ENCODE peak calls at places on chromosome 6, in five cellular contexts. One of them, this sample, is unnamed. For H3K4me1 and H3K36me3, the result is how much of the 10 kb centered on the place peaks cover.

GRCh38 chr6:159941286-159942113 is 27.4 kb upstream of the IGF2R start:
- DNase-seq in lower lobe of right lung: no peak
- DNase-seq in cardiac muscle cell: peak
- DNase-seq in left ventricle myocardium inferior: no peak
- DNase-seq in tibial artery: no peak
- DNase-seq in this sample: peak

GRCh38 chr6:122401104-122401503 is 1.7 kb downstream of the HSF2 start:
- DNase-seq in cardiac muscle cell: no peak
- DNase-seq in lower lobe of right lung: no peak
- DNase-seq in tibial artery: no peak
- DNase-seq in left ventricle myocardium inferior: no peak
- DNase-seq in this sample: no peak

GRCh38 chr6:18503588-18504231 is 116.6 kb downstream of the RNF144B start:
- DNase-seq in tibial artery: peak
- DNase-seq in left ventricle myocardium inferior: peak
- DNase-seq in cardiac muscle cell: peak
- DNase-seq in lower lobe of right lung: no peak
- DNase-seq in this sample: peak

GRCh38 chr6:56348578-56348977 is 101.2 kb upstream of the COL21A1 start:
- DNase-seq in lower lobe of right lung: no peak
- DNase-seq in cardiac muscle cell: no peak
- DNase-seq in left ventricle myocardium inferior: no peak
- DNase-seq in tibial artery: no peak
- DNase-seq in this sample: no peak

GRCh38 chr6:36339156-36339555 is 2.5 kb upstream of the BNIP5 start:
- DNase-seq in cardiac muscle cell: no peak
- DNase-seq in left ventricle myocardium inferior: no peak
- DNase-seq in lower lobe of right lung: no peak
- DNase-seq in tibial artery: no peak
- DNase-seq in this sample: no peak

GRCh38 chr6:139439278-139439813 is 64.9 kb upstream of the CITED2 start:
- DNase-seq in left ventricle myocardium inferior: no peak
- DNase-seq in cardiac muscle cell: no peak
- DNase-seq in lower lobe of right lung: no peak
- DNase-seq in tibial artery: no peak
- DNase-seq in this sample: no peak

GRCh38 chr6:107822154-107823046 is 1.7 kb downstream of the SCML4 start:
- DNase-seq in tibial artery: no peak
- DNase-seq in left ventricle myocardium inferior: no peak
- DNase-seq in lower lobe of right lung: no peak
- DNase-seq in cardiac muscle cell: no peak
- DNase-seq in this sample: no peak

GRCh38 chr6:33008944-33009861 is at the start of gene HLA-DOA:
- DNase-seq in lower lobe of right lung: no peak
- DNase-seq in left ventricle myocardium inferior: no peak
- DNase-seq in tibial artery: no peak
- DNase-seq in cardiac muscle cell: peak
- DNase-seq in this sample: peak

GRCh38 chr6:6556162-6556737 is 32.3 kb upstream of the LY86 start:
- DNase-seq in lower lobe of right lung: no peak
- DNase-seq in left ventricle myocardium inferior: no peak
- DNase-seq in cardiac muscle cell: no peak
- DNase-seq in tibial artery: no peak
- DNase-seq in this sample: no peak

DNA sequence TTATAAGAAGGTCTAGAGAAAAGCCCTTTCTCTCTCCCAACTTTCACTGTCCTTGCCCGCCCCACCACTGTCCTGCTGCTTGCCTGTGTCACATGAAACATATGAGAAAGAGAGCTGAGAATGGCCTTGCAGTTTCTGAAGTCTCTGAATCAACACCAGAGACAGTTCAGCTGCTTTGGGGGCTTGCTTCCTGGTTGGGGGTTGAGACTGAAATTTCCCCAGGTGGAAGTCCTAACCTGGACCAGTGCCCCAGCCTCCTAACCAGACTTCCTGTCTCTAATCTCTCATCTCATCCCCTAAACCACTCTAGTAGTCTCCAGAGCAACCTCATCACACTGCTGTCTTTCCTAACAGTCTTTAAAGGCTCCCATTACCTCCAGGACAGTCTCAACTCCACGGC is 10.7 kb downstream of the TRAM2 start:
- DNase-seq in tibial artery: no peak
- DNase-seq in left ventricle myocardium inferior: no peak
- DNase-seq in lower lobe of right lung: no peak
- DNase-seq in cardiac muscle cell: no peak
- DNase-seq in this sample: no peak
- H3K4me1 ChIP-seq in tibial artery: under half
- H3K4me1 ChIP-seq in left ventricle myocardium inferior: half or more
- H3K4me1 ChIP-seq in lower lobe of right lung: half or more
- H3K4me1 ChIP-seq in cardiac muscle cell: under half
- H3K4me1 ChIP-seq in this sample: under half

GRCh38 chr6:34872332-34872731 is 15.5 kb downstream of the TAF11 start:
- DNase-seq in left ventricle myocardium inferior: no peak
- DNase-seq in lower lobe of right lung: no peak
- DNase-seq in tibial artery: no peak
- DNase-seq in cardiac muscle cell: no peak
- DNase-seq in this sample: no peak

GRCh38 chr6:34876451-34876850 is 11.4 kb downstream of the TAF11 start:
- DNase-seq in cardiac muscle cell: no peak
- DNase-seq in tibial artery: no peak
- DNase-seq in lower lobe of right lung: no peak
- DNase-seq in left ventricle myocardium inferior: no peak
- DNase-seq in this sample: no peak

GRCh38 chr6:34875292-34876213 is 12.3 kb downstream of the TAF11 start:
- DNase-seq in lower lobe of right lung: no peak
- DNase-seq in cardiac muscle cell: no peak
- DNase-seq in tibial artery: no peak
- DNase-seq in left ventricle myocardium inferior: no peak
- DNase-seq in this sample: no peak

GRCh38 chr6:34877259-34877658 is 10.6 kb downstream of the TAF11 start:
- DNase-seq in tibial artery: no peak
- DNase-seq in left ventricle myocardium inferior: no peak
- DNase-seq in lower lobe of right lung: no peak
- DNase-seq in cardiac muscle cell: no peak
- DNase-seq in this sample: no peak

GRCh38 chr6:34877869-34878485 is 9.9 kb downstream of the TAF11 start:
- DNase-seq in left ventricle myocardium inferior: no peak
- DNase-seq in tibial artery: no peak
- DNase-seq in lower lobe of right lung: no peak
- DNase-seq in cardiac muscle cell: no peak
- DNase-seq in this sample: no peak
- H3K36me3 ChIP-seq in left ventricle myocardium inferior: half or more
- H3K36me3 ChIP-seq in tibial artery: half or more
- H3K36me3 ChIP-seq in lower lobe of right lung: half or more
- H3K36me3 ChIP-seq in cardiac muscle cell: under half
- H3K36me3 ChIP-seq in this sample: under half

GRCh38 chr6:20415304-20416062 is 13.8 kb downstream of the E2F3 start:
- DNase-seq in lower lobe of right lung: no peak
- DNase-seq in left ventricle myocardium inferior: no peak
- DNase-seq in tibial artery: no peak
- DNase-seq in cardiac muscle cell: no peak
- DNase-seq in this sample: no peak
- H3K4me1 ChIP-seq in lower lobe of right lung: under half
- H3K4me1 ChIP-seq in left ventricle myocardium inferior: under half
- H3K4me1 ChIP-seq in tibial artery: under half
- H3K4me1 ChIP-seq in cardiac muscle cell: under half
- H3K4me1 ChIP-seq in this sample: under half

DNA sequence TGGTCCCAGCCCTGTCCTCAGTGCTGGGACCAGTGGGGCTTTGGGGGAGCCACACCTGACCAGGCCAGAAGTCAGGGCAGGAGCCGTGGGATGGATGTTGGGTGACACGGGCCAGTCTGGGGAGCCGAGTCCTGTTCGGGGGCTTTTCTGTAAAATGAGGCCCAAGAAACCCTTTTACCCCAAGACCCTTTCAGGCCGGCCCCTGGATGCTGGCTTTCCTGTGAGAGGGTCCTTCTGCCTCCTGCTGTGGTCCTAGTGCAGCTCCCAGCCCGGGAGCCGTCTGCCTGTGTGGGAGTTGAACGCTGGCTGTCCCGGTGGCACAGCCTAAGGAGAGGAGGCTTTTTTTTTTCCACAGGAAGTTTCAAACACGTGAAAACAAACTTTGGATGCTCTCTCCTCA is 123.2 kb downstream of the TMEM242 start:
- DNase-seq in left ventricle myocardium inferior: no peak
- DNase-seq in lower lobe of right lung: no peak
- DNase-seq in tibial artery: no peak
- DNase-seq in cardiac muscle cell: no peak
- DNase-seq in this sample: no peak
- H3K36me3 ChIP-seq in left ventricle myocardium inferior: half or more
- H3K36me3 ChIP-seq in lower lobe of right lung: half or more
- H3K36me3 ChIP-seq in tibial artery: half or more
- H3K36me3 ChIP-seq in cardiac muscle cell: half or more
- H3K36me3 ChIP-seq in this sample: under half

DNA sequence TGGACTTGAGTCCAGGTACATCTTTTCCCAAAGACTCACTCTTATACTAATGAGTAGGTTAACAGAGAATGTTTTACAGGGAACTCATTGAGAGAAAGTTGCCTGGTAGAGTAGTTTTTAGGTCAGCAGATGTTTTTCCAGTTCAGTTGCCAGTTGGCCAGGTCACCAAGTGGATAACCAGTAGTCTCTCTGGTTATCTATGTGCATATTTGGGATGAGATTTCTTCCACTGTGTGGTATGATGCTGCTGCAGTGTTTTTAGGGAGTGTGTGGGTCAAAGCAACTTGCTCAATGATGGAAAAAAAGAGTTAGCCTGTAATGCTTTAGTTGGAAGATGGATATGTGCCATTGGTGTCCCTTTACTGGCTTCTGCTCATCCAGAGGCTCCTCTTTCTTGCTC is 32.4 kb upstream of the LAMA4 start:
- DNase-seq in left ventricle myocardium inferior: no peak
- DNase-seq in tibial artery: no peak
- DNase-seq in cardiac muscle cell: no peak
- DNase-seq in lower lobe of right lung: no peak
- DNase-seq in this sample: no peak
- H3K4me1 ChIP-seq in left ventricle myocardium inferior: under half
- H3K4me1 ChIP-seq in tibial artery: under half
- H3K4me1 ChIP-seq in cardiac muscle cell: under half
- H3K4me1 ChIP-seq in lower lobe of right lung: under half
- H3K4me1 ChIP-seq in this sample: under half

GRCh38 chr6:143505537-143505936 is 6.0 kb downstream of the FUCA2 start:
- DNase-seq in lower lobe of right lung: no peak
- DNase-seq in cardiac muscle cell: no peak
- DNase-seq in tibial artery: no peak
- DNase-seq in left ventricle myocardium inferior: no peak
- DNase-seq in this sample: no peak

GRCh38 chr6:143506620-143507019 is 4.9 kb downstream of the FUCA2 start:
- DNase-seq in left ventricle myocardium inferior: no peak
- DNase-seq in tibial artery: no peak
- DNase-seq in cardiac muscle cell: no peak
- DNase-seq in lower lobe of right lung: no peak
- DNase-seq in this sample: no peak

GRCh38 chr6:143505111-143505510 is 6.4 kb downstream of the FUCA2 start:
- DNase-seq in tibial artery: no peak
- DNase-seq in cardiac muscle cell: no peak
- DNase-seq in left ventricle myocardium inferior: no peak
- DNase-seq in lower lobe of right lung: no peak
- DNase-seq in this sample: no peak

GRCh38 chr6:143506199-143506598 is 5.3 kb downstream of the FUCA2 start:
- DNase-seq in left ventricle myocardium inferior: no peak
- DNase-seq in cardiac muscle cell: no peak
- DNase-seq in lower lobe of right lung: no peak
- DNase-seq in tibial artery: no peak
- DNase-seq in this sample: no peak

DNA sequence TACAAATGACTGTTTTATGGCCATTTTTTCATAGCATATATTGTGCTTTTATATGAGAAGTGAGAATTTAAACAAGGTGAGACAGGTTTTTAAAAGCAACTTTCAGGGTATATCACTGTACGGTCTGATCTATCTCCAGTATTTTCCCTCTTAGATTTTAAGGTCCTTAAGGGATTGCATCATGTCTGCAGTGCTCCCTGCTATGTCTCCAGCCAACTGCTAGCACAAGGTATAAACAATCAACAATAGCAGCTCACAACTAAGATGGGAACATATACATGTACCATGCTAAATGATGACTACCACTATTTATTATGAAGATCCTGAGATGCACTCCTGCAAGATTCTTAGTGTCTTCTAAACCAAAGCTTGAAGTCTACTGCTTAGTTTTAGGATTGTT is 7.2 kb downstream of the FUCA2 start:
- DNase-seq in left ventricle myocardium inferior: no peak
- DNase-seq in lower lobe of right lung: no peak
- DNase-seq in tibial artery: no peak
- DNase-seq in cardiac muscle cell: no peak
- DNase-seq in this sample: no peak
- H3K36me3 ChIP-seq in left ventricle myocardium inferior: half or more
- H3K36me3 ChIP-seq in lower lobe of right lung: half or more
- H3K36me3 ChIP-seq in tibial artery: under half
- H3K36me3 ChIP-seq in cardiac muscle cell: under half
- H3K36me3 ChIP-seq in this sample: under half

GRCh38 chr6:11494786-11495564 is 42.6 kb upstream of the TMEM170B start:
- DNase-seq in left ventricle myocardium inferior: no peak
- DNase-seq in tibial artery: no peak
- DNase-seq in cardiac muscle cell: peak
- DNase-seq in lower lobe of right lung: no peak
- DNase-seq in this sample: no peak
- H3K4me1 ChIP-seq in left ventricle myocardium inferior: under half
- H3K4me1 ChIP-seq in tibial artery: under half
- H3K4me1 ChIP-seq in cardiac muscle cell: under half
- H3K4me1 ChIP-seq in lower lobe of right lung: under half
- H3K4me1 ChIP-seq in this sample: under half

GRCh38 chr6:113015249-113015648 is 668.1 kb downstream of the RFPL4B start:
- DNase-seq in lower lobe of right lung: no peak
- DNase-seq in tibial artery: no peak
- DNase-seq in cardiac muscle cell: no peak
- DNase-seq in left ventricle myocardium inferior: peak
- DNase-seq in this sample: no peak

GRCh38 chr6:113017316-113017715 is 670.2 kb downstream of the RFPL4B start:
- DNase-seq in cardiac muscle cell: no peak
- DNase-seq in lower lobe of right lung: no peak
- DNase-seq in left ventricle myocardium inferior: no peak
- DNase-seq in tibial artery: no peak
- DNase-seq in this sample: no peak

GRCh38 chr6:113018351-113019151 is 671.4 kb downstream of the RFPL4B start:
- DNase-seq in cardiac muscle cell: no peak
- DNase-seq in left ventricle myocardium inferior: no peak
- DNase-seq in lower lobe of right lung: no peak
- DNase-seq in tibial artery: peak
- DNase-seq in this sample: no peak

GRCh38 chr6:113019176-113019575 is 672.0 kb downstream of the RFPL4B start:
- DNase-seq in lower lobe of right lung: no peak
- DNase-seq in left ventricle myocardium inferior: no peak
- DNase-seq in tibial artery: no peak
- DNase-seq in cardiac muscle cell: no peak
- DNase-seq in this sample: no peak
- H3K36me3 ChIP-seq in lower lobe of right lung: under half
- H3K36me3 ChIP-seq in left ventricle myocardium inferior: under half
- H3K36me3 ChIP-seq in tibial artery: under half
- H3K36me3 ChIP-seq in cardiac muscle cell: under half
- H3K36me3 ChIP-seq in this sample: under half

DNA sequence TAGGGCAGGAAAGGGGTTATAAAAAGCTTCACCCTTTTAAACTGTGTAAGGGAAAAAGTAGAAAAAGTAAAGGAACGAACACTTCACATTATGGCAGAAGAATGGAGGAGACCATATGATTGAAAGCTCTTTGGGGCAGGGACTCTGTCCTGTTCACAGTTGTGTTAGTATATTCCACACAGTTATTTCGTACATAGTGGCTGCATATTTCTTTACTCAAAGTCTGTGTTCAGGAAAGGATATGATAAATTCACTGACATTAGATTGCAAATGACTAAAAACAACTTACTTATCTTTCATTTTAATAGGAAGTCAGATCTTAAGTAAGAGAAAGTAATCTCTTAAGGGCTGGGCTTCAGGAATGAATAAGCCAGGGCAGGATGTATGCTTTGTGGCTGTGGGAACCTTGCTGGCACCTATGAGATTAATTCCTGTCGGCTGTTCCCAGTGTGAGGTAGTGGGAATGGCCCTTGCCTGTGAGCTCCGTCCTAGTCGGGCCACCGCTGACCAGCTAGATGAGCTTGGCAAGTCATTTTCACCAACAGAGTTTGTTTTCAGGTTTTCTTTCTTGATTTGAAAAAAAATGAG is 11.2 kb downstream of the PPP1R14C start:
- DNase-seq in tibial artery: no peak
- DNase-seq in cardiac muscle cell: no peak
- DNase-seq in lower lobe of right lung: no peak
- DNase-seq in left ventricle myocardium inferior: no peak
- DNase-seq in this sample: no peak
- H3K4me1 ChIP-seq in tibial artery: under half
- H3K4me1 ChIP-seq in cardiac muscle cell: half or more
- H3K4me1 ChIP-seq in lower lobe of right lung: under half
- H3K4me1 ChIP-seq in left ventricle myocardium inferior: under half
- H3K4me1 ChIP-seq in this sample: under half